ENCODE peak calls at places on chromosomes 2 and 18, in four cellular contexts. S is ELF-1, U is brain microvascular endothelial cell, G is AML-193. Q is an unnamed sample.

GRCh38 chr2:234146087-234146826 is 95.8 kb downstream of the SPP2 start:
- DNase-seq in S (no peak), U (peak), G (no peak), Q (peak)

GRCh38 chr2:16861154-16861929 is 195.7 kb upstream of the CYRIA start:
- DNase-seq in S (no peak), U (peak), G (peak), Q (peak)

GRCh38 chr2:231923951-231924888 is 2.0 kb downstream of the NPPC start:
- DNase-seq in S (peak), U (no peak), G (no peak), Q (no peak)

GRCh38 chr18:13107074-13107473 is 111.5 kb upstream of the LDLRAD4 start:
- DNase-seq in S (no peak), U (no peak), G (no peak), Q (peak)

GRCh38 chr2:235601960-235602704 is 108.3 kb downstream of the AGAP1 start:
- DNase-seq in S (no peak), U (no peak), G (no peak), Q (no peak)

GRCh38 chr18:36308711-36309435 is 11.4 kb downstream of the FHOD3 start:
- DNase-seq in S (no peak), U (no peak), G (no peak), Q (no peak)

GRCh38 chr2:47719099-47719498 is 63.8 kb upstream of the MSH6 start:
- DNase-seq in S (no peak), U (no peak), G (no peak), Q (no peak)

GRCh38 chr2:108412995-108413726 is 35.4 kb downstream of the SULT1C4 start:
- DNase-seq in S (no peak), U (peak), G (no peak), Q (peak)

GRCh38 chr2:70975237-70975636 is 3.2 kb upstream of the ANKRD53 start:
- DNase-seq in S (no peak), U (no peak), G (no peak), Q (no peak)

Q was measured in astrocyte.